ENCODE peak calls at places on chromosome 5, in nine cellular contexts. B is AG10803; W is substantia nigra; Y is activated naive CD8-positive, alpha-beta T cell treated with anti-CD3 and anti-CD28 coated beads, Interleukin-2, amount 10 ng/mL, durations not matched to agents 7 days and 5 days; H is stimulated activated CD8-positive, alpha-beta memory T cell treated with anti-CD3 and anti-CD28 coated beads, Interleukin-2, amount 100 ng/mL, for 1 hour; C is A549; Q is endothelial cell; K is SK-N-SH; M is NCI-H2171 treated with DMSO at 0.1 percent for 48 hours. X is an unnamed sample.

GRCh38 chr5:53994148-53994547 is 316.2 kb downstream of the ARL15 start:
- DNase-seq in B (peak), W (no peak), Y (no peak), H (no peak), C (no peak), Q (no peak), K (no peak), M (no peak), X (no peak)

GRCh38 chr5:171299851-171300250 is 9.2 kb upstream of the TLX3 start:
- DNase-seq in B (no peak), W (no peak), Y (no peak), H (no peak), C (no peak), Q (no peak), K (no peak), M (no peak), X (no peak)

GRCh38 chr5:154757647-154758406 is 2.6 kb downstream of the LARP1 start:
- DNase-seq in B (peak), W (no peak), Y (no peak), H (no peak), C (no peak), Q (no peak), K (no peak), M (no peak), X (peak)

GRCh38 chr5:104652271-104652861 is 1089.8 kb upstream of the NUDT12 start:
- DNase-seq in B (no peak), W (no peak), Y (no peak), H (no peak), C (no peak), Q (no peak), K (no peak), M (no peak), X (no peak)

GRCh38 chr5:172525633-172526360 is 71.5 kb upstream of the SH3PXD2B start:
- DNase-seq in B (no peak), W (no peak), Y (no peak), H (no peak), C (no peak), Q (no peak), K (no peak), M (no peak), X (no peak)

GRCh38 chr5:40736103-40736875 is 19.5 kb downstream of the TTC33 start:
- DNase-seq in B (peak), W (no peak), Y (no peak), H (no peak), C (peak), Q (peak), K (peak), M (peak), X (peak)

GRCh38 chr5:178357127-178357526 is 124.5 kb upstream of the PHYKPL start:
- DNase-seq in B (no peak), W (peak), Y (no peak), H (no peak), C (no peak), Q (peak), K (peak), M (no peak), X (peak)

GRCh38 chr5:168755548-168756093 is 176.5 kb upstream of the PANK3 start:
- DNase-seq in B (no peak), W (no peak), Y (no peak), H (no peak), C (no peak), Q (no peak), K (no peak), M (no peak), X (no peak)

GRCh38 chr5:176441921-176442323 is 6.3 kb upstream of the FAF2 start:
- DNase-seq in B (no peak), W (no peak), Y (no peak), H (no peak), C (no peak), Q (no peak), K (no peak), M (no peak), X (no peak)

GRCh38 chr5:125245216-125245615 is 498.8 kb upstream of the ZNF608 start:
- DNase-seq in B (no peak), W (no peak), Y (no peak), H (no peak), C (no peak), Q (no peak), K (no peak), M (no peak), X (no peak)

GRCh38 chr5:133247881-133248642 is 196.2 kb downstream of the HSPA4 start:
- DNase-seq in B (peak), W (peak), Y (no peak), H (no peak), C (peak), Q (peak), K (peak), M (no peak), X (peak)

GRCh38 chr5:177293819-177294581 is 9.5 kb downstream of the RAB24 start:
- DNase-seq in B (no peak), W (no peak), Y (no peak), H (no peak), C (no peak), Q (no peak), K (no peak), M (no peak), X (no peak)

GRCh38 chr5:150492621-150493020 is 15.3 kb upstream of the NDST1 start:
- DNase-seq in B (peak), W (no peak), Y (no peak), H (no peak), C (peak), Q (no peak), K (no peak), M (no peak), X (no peak)

GRCh38 chr5:143399616-143400540 is 3.6 kb downstream of the NR3C1 start:
- DNase-seq in B (no peak), W (no peak), Y (no peak), H (no peak), C (no peak), Q (no peak), K (no peak), M (peak), X (no peak)

GRCh38 chr5:60961685-60962084 is 16.7 kb downstream of the NDUFAF2 start:
- DNase-seq in B (peak), W (no peak), Y (no peak), H (no peak), C (no peak), Q (no peak), K (no peak), M (no peak), X (no peak)

GRCh38 chr5:51181495-51181894 is 201.8 kb upstream of the ISL1 start:
- DNase-seq in B (no peak), W (no peak), Y (no peak), H (no peak), C (no peak), Q (no peak), K (no peak), M (peak), X (no peak)

GRCh38 chr5:139759219-139759721 is 36.3 kb upstream of the PSD2 start:
- DNase-seq in B (no peak), W (no peak), Y (no peak), H (no peak), C (no peak), Q (no peak), K (peak), M (no peak), X (no peak)

GRCh38 chr5:98258939-98259338 is 514.5 kb upstream of the RGMB start:
- DNase-seq in B (no peak), W (no peak), Y (no peak), H (no peak), C (no peak), Q (no peak), K (no peak), M (no peak), X (no peak)

GRCh38 chr5:108259306-108259705 is 122.6 kb downstream of the FBXL17 start:
- DNase-seq in B (peak), W (no peak), Y (no peak), H (no peak), C (no peak), Q (no peak), K (no peak), M (no peak), X (peak)

GRCh38 chr5:122022966-122023365 is 55.1 kb downstream of the LOX start:
- DNase-seq in B (no peak), W (no peak), Y (no peak), H (no peak), C (no peak), Q (no peak), K (no peak), M (no peak), X (no peak)

GRCh38 chr5:167303582-167303981 is 987.9 kb upstream of the WWC1 start:
- DNase-seq in B (no peak), W (no peak), Y (no peak), H (no peak), C (no peak), Q (no peak), K (no peak), M (no peak), X (no peak)

GRCh38 chr5:150137168-150137957 is 18.3 kb downstream of the PDGFRB start:
- DNase-seq in B (no peak), W (no peak), Y (no peak), H (no peak), C (no peak), Q (peak), K (no peak), M (no peak), X (no peak)

GRCh38 chr5:102154291-102154690 is 141.8 kb downstream of the SLCO4C1 start:
- DNase-seq in B (no peak), W (no peak), Y (no peak), H (no peak), C (no peak), Q (no peak), K (no peak), M (no peak), X (no peak)

GRCh38 chr5:157180374-157181264 is at the start of gene ITK:
- DNase-seq in B (no peak), W (no peak), Y (no peak), H (no peak), C (no peak), Q (no peak), K (no peak), M (no peak), X (no peak)

GRCh38 chr5:169934990-169935389 is 45.3 kb downstream of the INSYN2B start:
- DNase-seq in B (peak), W (no peak), Y (no peak), H (no peak), C (no peak), Q (no peak), K (no peak), M (no peak), X (no peak)

GRCh38 chr5:178069909-178070308 is 43.4 kb upstream of the N4BP3 start:
- DNase-seq in B (no peak), W (peak), Y (peak), H (no peak), C (peak), Q (peak), K (no peak), M (no peak), X (peak)